ENCODE peak calls at places on chromosome 16, in ten cellular contexts. B is amygdala, L is left ventricle myocardium superior, X is heart left ventricle, E is mammary epithelial cell, Y is HT1080, A is GM04503, Z is EH, I is NCI-H2029, M is H54. D is an unnamed sample.

GRCh38 chr16:57427824-57428223 is 19.4 kb downstream of the CIAPIN1 start:
- DNase-seq in B (no peak), L (no peak), X (no peak), E (no peak), Y (no peak), A (no peak), Z (no peak), I (no peak), M (no peak), D (no peak)

GRCh38 chr16:69435977-69436729 is 11.7 kb downstream of the CYB5B start:
- DNase-seq in B (no peak), L (no peak), X (no peak), E (no peak), Y (no peak), A (no peak), Z (no peak), I (no peak), M (no peak), D (no peak)

GRCh38 chr16:90032664-90033346 is 13.5 kb upstream of the DBNDD1 start:
- DNase-seq in B (no peak), L (no peak), X (no peak), E (no peak), Y (no peak), A (no peak), Z (peak), I (no peak), M (no peak), D (no peak)

GRCh38 chr16:86214326-86215232 is 295.7 kb upstream of the FOXF1 start:
- DNase-seq in B (no peak), L (peak), X (peak), E (no peak), Y (no peak), A (no peak), Z (peak), I (no peak), M (no peak), D (peak)

GRCh38 chr16:68529931-68530667 is 9.0 kb upstream of the ZFP90 start:
- DNase-seq in B (peak), L (peak), X (peak), E (peak), Y (peak), A (no peak), Z (peak), I (peak), M (peak), D (peak)

GRCh38 chr16:52773026-52773425 is 226.1 kb upstream of the TOX3 start:
- DNase-seq in B (no peak), L (no peak), X (no peak), E (no peak), Y (no peak), A (no peak), Z (no peak), I (peak), M (no peak), D (no peak)

GRCh38 chr16:74999208-74999682 is 421 bp downstream of the ZNRF1 start:
- DNase-seq in B (no peak), L (peak), X (peak), E (no peak), Y (no peak), A (no peak), Z (peak), I (no peak), M (no peak), D (peak)

GRCh38 chr16:1183235-1183907 is 30.5 kb downstream of the CACNA1H start:
- DNase-seq in B (no peak), L (peak), X (peak), E (no peak), Y (no peak), A (no peak), Z (peak), I (peak), M (peak), D (peak)

GRCh38 chr16:72246423-72246822 is 74.5 kb upstream of the PMFBP1 start:
- DNase-seq in B (no peak), L (no peak), X (no peak), E (no peak), Y (no peak), A (no peak), Z (no peak), I (no peak), M (no peak), D (no peak)

GRCh38 chr16:51129105-51129504 is 22.0 kb downstream of the SALL1 start:
- DNase-seq in B (no peak), L (no peak), X (no peak), E (no peak), Y (no peak), A (no peak), Z (peak), I (no peak), M (no peak), D (no peak)

GRCh38 chr16:71337631-71338030 is 20.9 kb upstream of the CALB2 start:
- DNase-seq in B (no peak), L (no peak), X (no peak), E (peak), Y (no peak), A (no peak), Z (no peak), I (no peak), M (no peak), D (no peak)

GRCh38 chr16:51224317-51224716 is 73.2 kb upstream of the SALL1 start:
- DNase-seq in B (no peak), L (no peak), X (no peak), E (no peak), Y (no peak), A (no peak), Z (no peak), I (no peak), M (no peak), D (no peak)